ENCODE peak calls at places on chromosomes 12 and 14, in nine cellular contexts. B is NAMALWA; N is effector CD8-positive, alpha-beta T cell; D is HFF-Myc; M is NCI-H446 treated with DMSO at 0.1 percent for 48 hours; Z is prostate gland; A is T-helper 17 cell; J is D341Med; P is fibroblast of the aortic adventitia. S is an unnamed sample.

GRCh38 chr14:71711131-71711530 is 221.1 kb upstream of the RGS6 start:
- DNase-seq in B (no peak), N (no peak), D (no peak), M (no peak), Z (no peak), A (no peak), J (no peak), P (no peak), S (no peak)

GRCh38 chr14:103442288-103442687 is 57.1 kb downstream of the MARK3 start:
- DNase-seq in B (no peak), N (no peak), D (no peak), M (no peak), Z (no peak), A (no peak), J (no peak), P (no peak), S (no peak)

GRCh38 chr12:89636054-89636775 is 72.4 kb downstream of the ATP2B1 start:
- DNase-seq in B (no peak), N (no peak), D (no peak), M (no peak), Z (no peak), A (no peak), J (no peak), P (no peak), S (peak; percentile 55)

GRCh38 chr14:61034416-61035100 is 53.5 kb downstream of the SLC38A6 start:
- DNase-seq in B (peak; percentile 70), N (no peak), D (peak; percentile 19), M (no peak), Z (peak; percentile 6), A (no peak), J (no peak), P (no peak), S (no peak)

GRCh38 chr12:90682398-90682797 is 272.6 kb downstream of the CCER1 start:
- DNase-seq in B (no peak), N (no peak), D (no peak), M (no peak), Z (no peak), A (no peak), J (no peak), P (peak; percentile 76), S (no peak)

GRCh38 chr14:99981806-99982205 is 83.4 kb upstream of the EVL start:
- DNase-seq in B (peak; percentile 15), N (no peak), D (no peak), M (no peak), Z (no peak), A (no peak), J (no peak), P (no peak), S (no peak)

GRCh38 chr14:52068741-52069616 is at the start of gene NID2:
- DNase-seq in B (no peak), N (no peak), D (peak; percentile 93), M (no peak), Z (peak; percentile 30), A (no peak), J (peak; percentile 32), P (peak; percentile 97), S (no peak)

GRCh38 chr12:92745874-92746553 is 43.2 kb downstream of the PLEKHG7 start:
- DNase-seq in B (no peak), N (no peak), D (peak; percentile 76), M (peak; percentile 74), Z (no peak), A (no peak), J (no peak), P (peak; percentile 98), S (peak; percentile 52)

GRCh38 chr12:4279120-4279690 is 5.6 kb downstream of the CCND2 start:
- DNase-seq in B (no peak), N (no peak), D (no peak), M (no peak), Z (no peak), A (no peak), J (no peak), P (no peak), S (no peak)

GRCh38 chr12:93005928-93006654 is 77.0 kb upstream of the EEA1 start:
- DNase-seq in B (no peak), N (no peak), D (no peak), M (no peak), Z (no peak), A (no peak), J (no peak), P (no peak), S (no peak)

GRCh38 chr14:104561124-104561531 is 18.4 kb upstream of the C14orf180 start:
- DNase-seq in B (no peak), N (no peak), D (no peak), M (no peak), Z (no peak), A (no peak), J (no peak), P (no peak), S (no peak)

GRCh38 chr14:90019824-90020523 is 41.8 kb upstream of the KCNK13 start:
- DNase-seq in B (no peak), N (no peak), D (no peak), M (no peak), Z (no peak), A (no peak), J (no peak), P (no peak), S (no peak)

GRCh38 chr14:50040401-50040775 is 76.0 kb downstream of the VCPKMT start:
- DNase-seq in B (no peak), N (no peak), D (peak; percentile 65), M (no peak), Z (no peak), A (peak; percentile 29), J (no peak), P (peak; percentile 60), S (no peak)

GRCh38 chr12:46187023-46187422 is 81.8 kb downstream of the SLC38A1 start:
- DNase-seq in B (no peak), N (no peak), D (peak; percentile 60), M (no peak), Z (peak; percentile 60), A (no peak), J (no peak), P (peak; percentile 88), S (no peak)

GRCh38 chr12:54565658-54566552 is 16.5 kb downstream of the PDE1B start:
- DNase-seq in B (no peak), N (no peak), D (no peak), M (no peak), Z (no peak), A (no peak), J (no peak), P (no peak), S (no peak)

GRCh38 chr12:49059385-49060232 is 985 bp downstream of the KMT2D start:
- DNase-seq in B (peak; percentile 57), N (no peak), D (no peak), M (no peak), Z (no peak), A (no peak), J (peak; percentile 45), P (no peak), S (no peak)

GRCh38 chr12:120725151-120725658 is 421 bp upstream of the ACADS start:
- DNase-seq in B (no peak), N (no peak), D (no peak), M (no peak), Z (no peak), A (no peak), J (no peak), P (no peak), S (no peak)

GRCh38 chr14:59918824-59919581 is 941 bp upstream of the LRRC9 start:
- DNase-seq in B (peak; percentile 5), N (no peak), D (peak; percentile 14), M (peak; percentile 6), Z (peak; percentile 17), A (no peak), J (peak; percentile 51), P (peak; percentile 53), S (no peak)

GRCh38 chr12:20398720-20399119 is 30.4 kb downstream of the PDE3A start:
- DNase-seq in B (no peak), N (no peak), D (no peak), M (no peak), Z (no peak), A (no peak), J (no peak), P (no peak), S (no peak)

GRCh38 chr12:6323340-6323994 is 13.0 kb downstream of the PLEKHG6 start:
- DNase-seq in B (peak; percentile 81), N (peak; percentile 13), D (peak; percentile 90), M (peak; percentile 38), Z (no peak), A (no peak), J (peak; percentile 56), P (peak; percentile 97), S (peak; percentile 67)

GRCh38 chr14:100841445-100842403 is 15.8 kb downstream of the MEG3 start:
- DNase-seq in B (no peak), N (no peak), D (no peak), M (no peak), Z (no peak), A (no peak), J (no peak), P (no peak), S (no peak)

GRCh38 chr12:126681676-126682075 is 1585.3 kb upstream of the TMEM132C start:
- DNase-seq in B (no peak), N (no peak), D (no peak), M (no peak), Z (no peak), A (no peak), J (no peak), P (peak; percentile 49), S (no peak)

GRCh38 chr12:25756974-25757665 is 201.4 kb upstream of the RASSF8 start:
- DNase-seq in B (no peak), N (no peak), D (no peak), M (no peak), Z (no peak), A (no peak), J (no peak), P (no peak), S (no peak)

GRCh38 chr12:45696049-45696448 is 33.5 kb upstream of the ARID2 start:
- DNase-seq in B (no peak), N (no peak), D (no peak), M (no peak), Z (no peak), A (no peak), J (no peak), P (no peak), S (no peak)

GRCh38 chr14:22502007-22502406 is 87.0 kb downstream of the DAD1 start:
- DNase-seq in B (no peak), N (no peak), D (no peak), M (no peak), Z (peak; percentile 41), A (no peak), J (peak; percentile 78), P (peak; percentile 29), S (no peak)

GRCh38 chr12:97536353-97536752 is 73.7 kb downstream of the RMST start:
- DNase-seq in B (no peak), N (no peak), D (no peak), M (no peak), Z (no peak), A (no peak), J (no peak), P (no peak), S (no peak)

GRCh38 chr14:51929920-51930682 is 59.2 kb upstream of the RTRAF start:
- DNase-seq in B (no peak), N (no peak), D (no peak), M (no peak), Z (no peak), A (no peak), J (no peak), P (no peak), S (no peak)

GRCh38 chr12:90958995-90959394 is 4.0 kb upstream of the CCER1 start:
- DNase-seq in B (peak; percentile 27), N (no peak), D (no peak), M (no peak), Z (no peak), A (no peak), J (no peak), P (peak; percentile 52), S (no peak)

GRCh38 chr12:98352835-98353234 is 162.6 kb upstream of the TMPO start:
- DNase-seq in B (no peak), N (no peak), D (no peak), M (no peak), Z (no peak), A (no peak), J (no peak), P (peak; percentile 18), S (no peak)

GRCh38 chr14:103628221-103628683 is 759 bp upstream of the KLC1 start:
- DNase-seq in B (no peak), N (no peak), D (no peak), M (no peak), Z (peak; percentile 54), A (peak; percentile 12), J (no peak), P (peak; percentile 82), S (no peak)

GRCh38 chr12:124278389-124279101 is 16.3 kb upstream of the RFLNA start:
- DNase-seq in B (no peak), N (no peak), D (no peak), M (no peak), Z (no peak), A (no peak), J (no peak), P (no peak), S (no peak)

S was measured in Panc1.